ENCODE peak calls at places on chromosomes 7 and 10, in six cellular contexts. K is GM12878, G is K562, U is HCT116, O is HepG2, P is H1. J is an unnamed sample.

GRCh38 chr10:23198940-23199767 is 7.0 kb downstream of the PTF1A start:
- DNase-seq in K (no peak), G (no peak), U (no peak), O (peak; percentile 6), P (no peak), J (no peak)

GRCh38 chr10:17712053-17712452 is 39.9 kb upstream of the TMEM236 start:
- DNase-seq in K (no peak), G (no peak), U (no peak), O (no peak), P (no peak), J (no peak)

GRCh38 chr10:118362103-118362502 is 20.0 kb upstream of the FAM204A start:
- DNase-seq in K (no peak), G (no peak), U (no peak), O (no peak), P (no peak), J (no peak)

GRCh38 chr10:100817268-100817839 is 72.0 kb downstream of the PAX2 start:
- DNase-seq in K (no peak), G (peak; percentile 13), U (no peak), O (no peak), P (no peak), J (no peak)

GRCh38 chr7:47337531-47337930 is 244.4 kb downstream of the TNS3 start:
- DNase-seq in K (peak; percentile 16), G (no peak), U (no peak), O (no peak), P (no peak), J (no peak)

GRCh38 chr7:1193593-1194424 is 33.8 kb upstream of the ZFAND2A start:
- DNase-seq in K (no peak), G (no peak), U (peak; percentile 40), O (no peak), P (no peak), J (no peak)

GRCh38 chr10:37535459-37536246 is 321.8 kb downstream of the ZNF248 start:
- DNase-seq in K (no peak), G (no peak), U (no peak), O (peak; percentile 50), P (no peak), J (peak; percentile 75)

GRCh38 chr10:69457771-69458237 is 6.5 kb downstream of the TSPAN15 start:
- DNase-seq in K (no peak), G (no peak), U (no peak), O (no peak), P (no peak), J (no peak)

GRCh38 chr10:31101123-31101522 is 69.5 kb upstream of the ZNF438 start:
- DNase-seq in K (peak; percentile 59), G (no peak), U (peak; percentile 85), O (no peak), P (no peak), J (no peak)

GRCh38 chr7:134686782-134687181 is 40.1 kb downstream of the BPGM start:
- DNase-seq in K (no peak), G (no peak), U (no peak), O (no peak), P (no peak), J (no peak)

GRCh38 chr7:149284343-149284742 is 22.3 kb downstream of the ZNF783 start:
- DNase-seq in K (no peak), G (no peak), U (no peak), O (no peak), P (no peak), J (no peak)

GRCh38 chr10:71743099-71743838 is 23.7 kb upstream of the C10orf105 start:
- DNase-seq in K (no peak), G (no peak), U (no peak), O (no peak), P (no peak), J (no peak)

GRCh38 chr7:96786261-96786997 is 76.8 kb upstream of the SEM1 start:
- DNase-seq in K (no peak), G (no peak), U (no peak), O (no peak), P (peak; percentile 27), J (peak; percentile 57)

GRCh38 chr7:141053626-141054025 is 20.2 kb upstream of the TMEM178B start:
- DNase-seq in K (no peak), G (no peak), U (no peak), O (no peak), P (no peak), J (no peak)

GRCh38 chr10:132516771-132517725 is 20.5 kb upstream of the INPP5A start:
- DNase-seq in K (no peak), G (peak; percentile 67), U (no peak), O (peak; percentile 92), P (peak; percentile 47), J (peak; percentile 71)

GRCh38 chr7:155908385-155908784 is 96.1 kb upstream of the SHH start:
- DNase-seq in K (no peak), G (no peak), U (no peak), O (no peak), P (no peak), J (no peak)

GRCh38 chr10:43808136-43808535 is 159.5 kb upstream of the ZNF32 start:
- DNase-seq in K (peak; percentile 37), G (no peak), U (no peak), O (no peak), P (no peak), J (no peak)

GRCh38 chr10:27479016-27479415 is 25.1 kb upstream of the RAB18 start:
- DNase-seq in K (no peak), G (no peak), U (no peak), O (no peak), P (no peak), J (no peak)

GRCh38 chr10:92181575-92181974 is 109.3 kb downstream of the CPEB3 start:
- DNase-seq in K (no peak), G (peak; percentile 8), U (no peak), O (peak; percentile 8), P (no peak), J (no peak)

GRCh38 chr10:60914676-60915075 is 29.3 kb downstream of the RHOBTB1 start:
- DNase-seq in K (no peak), G (no peak), U (no peak), O (no peak), P (no peak), J (no peak)

GRCh38 chr10:6310977-6311376 is 108.2 kb downstream of the PFKFB3 start:
- DNase-seq in K (no peak), G (no peak), U (no peak), O (no peak), P (no peak), J (no peak)

GRCh38 chr7:77538186-77538907 is 1.3 kb downstream of the PTPN12 start:
- DNase-seq in K (no peak), G (peak; percentile 77), U (peak; percentile 90), O (peak; percentile 88), P (peak; percentile 65), J (peak; percentile 83)

GRCh38 chr7:156907656-156908055 is 14.7 kb upstream of the LMBR1 start:
- DNase-seq in K (no peak), G (no peak), U (no peak), O (no peak), P (no peak), J (no peak)

GRCh38 chr10:92126100-92126650 is 164.7 kb downstream of the CPEB3 start:
- DNase-seq in K (no peak), G (no peak), U (no peak), O (no peak), P (no peak), J (no peak)

DNA sequence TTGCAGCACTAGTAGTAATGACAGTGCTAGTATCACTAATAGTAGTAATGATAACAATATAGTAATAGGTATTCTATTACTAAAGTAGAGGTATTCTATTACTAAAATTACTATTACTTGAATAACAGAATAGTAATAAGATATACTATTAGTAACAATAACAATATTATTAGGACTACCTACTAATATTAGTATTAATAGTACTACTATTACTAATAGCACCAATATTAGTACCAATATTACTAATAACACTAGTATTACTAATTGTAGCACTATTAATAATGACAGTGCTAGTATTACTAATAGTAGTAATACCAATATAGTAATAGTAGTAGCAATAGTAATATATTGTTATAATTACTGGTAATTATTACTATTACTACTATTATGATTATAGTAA is 24.1 kb downstream of the A1CF start:
- DNase-seq in K (no peak), G (no peak), U (no peak), O (no peak), P (no peak), J (no peak)
- TF ChIP-seq ZNF274 in K (no peak), G (no peak), U (no peak), O (no peak), P (no peak), J (no peak)

GRCh38 chr10:44926771-44927751 is 15.9 kb downstream of the TMEM72 start:
- DNase-seq in K (no peak), G (no peak), U (no peak), O (peak; percentile 52), P (no peak), J (no peak)
- TF ChIP-seq ZNF274 in K (no peak), G (no peak), U (no peak), O (no peak), P (no peak), J (no peak)

DNA sequence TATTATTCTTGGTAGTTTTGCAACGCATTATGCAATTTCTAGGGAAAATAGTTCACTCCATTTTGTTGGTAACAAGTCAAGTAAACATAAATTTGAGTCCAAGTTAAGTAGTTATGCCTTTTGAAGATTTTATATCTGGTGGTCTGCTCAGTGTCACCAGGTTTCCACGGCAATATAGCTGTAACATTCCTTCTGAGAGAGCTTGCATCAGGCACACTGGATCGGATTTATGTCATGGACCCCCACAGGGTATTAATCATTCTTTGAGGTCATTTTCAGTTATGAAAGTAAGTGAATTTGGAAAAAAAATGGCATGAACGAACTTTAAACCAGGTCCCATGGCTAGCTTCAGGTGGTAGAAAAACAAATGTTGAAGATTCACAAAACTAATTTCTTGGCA is 136.3 kb downstream of the POLR1F start:
- DNase-seq in K (no peak), G (no peak), U (no peak), O (no peak), P (no peak), J (no peak)
- TF ChIP-seq ZNF274 in K (no peak), G (no peak), U (no peak), O (no peak), P (no peak), J (no peak)

GRCh38 chr7:132650498-132650897 is 74.2 kb upstream of the PLXNA4 start:
- DNase-seq in K (no peak), G (no peak), U (no peak), O (no peak), P (no peak), J (no peak)

GRCh38 chr7:132652507-132652906 is 76.2 kb upstream of the PLXNA4 start:
- DNase-seq in K (no peak), G (no peak), U (no peak), O (no peak), P (no peak), J (no peak)

GRCh38 chr7:132654150-132654549 is 77.9 kb upstream of the PLXNA4 start:
- DNase-seq in K (no peak), G (peak; percentile 51), U (peak; percentile 4), O (no peak), P (no peak), J (no peak)

GRCh38 chr7:132655071-132655761 is 78.9 kb upstream of the PLXNA4 start:
- DNase-seq in K (no peak), G (no peak), U (no peak), O (no peak), P (no peak), J (no peak)

DNA sequence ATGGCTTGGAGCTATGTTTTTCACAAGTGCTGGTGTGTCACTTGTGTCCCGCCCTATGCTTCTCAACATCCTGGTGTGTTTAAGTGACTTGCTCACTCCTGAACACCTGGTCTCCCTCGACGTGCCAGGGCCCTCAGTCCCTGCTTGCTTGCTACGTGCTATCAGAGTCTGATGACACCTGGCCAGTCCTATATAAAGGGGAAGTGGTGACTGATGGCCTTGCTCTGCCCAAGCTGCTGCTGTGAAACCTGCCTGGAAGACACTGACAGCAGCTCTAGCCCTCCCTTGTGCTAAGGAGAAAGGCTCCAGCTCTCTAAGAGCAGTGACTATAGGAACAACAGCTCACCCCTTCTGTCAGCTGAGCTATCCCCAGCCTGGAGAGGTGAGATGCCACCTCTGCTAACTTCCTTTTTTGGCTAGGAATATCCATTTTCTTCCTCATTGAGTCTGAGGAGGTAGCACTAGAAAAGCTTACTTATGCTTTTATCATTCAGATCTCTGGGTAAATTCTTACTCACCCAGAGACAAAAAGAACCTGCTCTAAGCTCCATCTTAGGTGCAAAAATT is 77.2 kb upstream of the PLXNA4 start:
- DNase-seq in K (no peak), G (no peak), U (no peak), O (no peak), P (no peak), J (no peak)
- TF ChIP-seq ZNF274 in K (no peak), G (no peak), U (no peak), O (no peak), P (no peak), J (no peak)